ENCODE peak calls at places on chromosomes 11 and 22, in five cellular contexts. C is body of pancreas; O is CD8-positive, alpha-beta T cell; T is retinal pigment epithelial cell; L is fibroblast of lung. Q is an unnamed sample.

GRCh38 chr22:41478891-41479521 is 10.1 kb downstream of the ACO2 start:
- DNase-seq in C (no peak), T (no peak), O (no peak), L (peak), Q (peak)

GRCh38 chr11:109892321-109892794 is 200.8 kb upstream of the ZC3H12C start:
- DNase-seq in T (no peak), L (peak), O (no peak), C (no peak), Q (peak)

GRCh38 chr11:128462189-128462588 is 125.2 kb downstream of the ETS1 start:
- DNase-seq in T (no peak), L (no peak), O (no peak), C (no peak), Q (no peak)

GRCh38 chr11:103637250-103637649 is 399.2 kb upstream of the DDI1 start:
- DNase-seq in O (no peak), C (no peak), L (peak), T (no peak), Q (no peak)

GRCh38 chr11:24386551-24387404 is 110.1 kb upstream of the LUZP2 start:
- DNase-seq in C (no peak), L (peak), T (no peak), O (no peak), Q (peak)

GRCh38 chr22:19723165-19723989 is at the start of gene GP1BB:
- DNase-seq in C (peak), O (no peak), T (no peak), L (peak), Q (peak)

GRCh38 chr22:20260071-20260722 is 7.9 kb downstream of the RTN4R start:
- DNase-seq in C (no peak), L (no peak), T (no peak), O (no peak), Q (no peak)

GRCh38 chr22:39457546-39458442 is 982 bp downstream of the MGAT3 start:
- DNase-seq in C (no peak), T (no peak), L (no peak), O (no peak), Q (no peak)

GRCh38 chr11:11263238-11264030 is 89.6 kb downstream of the CSNK2A3 start:
- DNase-seq in O (no peak), T (no peak), C (peak), L (peak), Q (peak)

GRCh38 chr22:38638734-38639133 is 17.5 kb downstream of the FAM227A start:
- DNase-seq in L (peak), O (no peak), C (no peak), T (no peak), Q (no peak)

GRCh38 chr11:63417174-63417852 is 47.7 kb downstream of the SLC22A9 start:
- DNase-seq in L (no peak), O (no peak), T (no peak), C (no peak), Q (no peak)

GRCh38 chr22:20131593-20131855 is at the start of gene ZDHHC8:
- DNase-seq in T (no peak), O (no peak), C (peak), L (peak), Q (no peak)

GRCh38 chr11:102924851-102925380 is 30.6 kb downstream of the MMP13 start:
- DNase-seq in L (peak), T (no peak), O (no peak), C (no peak), Q (no peak)

GRCh38 chr11:1546536-1547466 is 25.3 kb downstream of the DUSP8 start:
- DNase-seq in O (no peak), C (peak), L (peak), T (no peak), Q (peak)

GRCh38 chr11:14248577-14248976 is 110.4 kb downstream of the RRAS2 start:
- DNase-seq in L (no peak), O (no peak), T (no peak), C (no peak), Q (no peak)
- TF ChIP-seq CTCF in L (no peak), O (no peak), T (peak), C (no peak), Q (peak)

DNA sequence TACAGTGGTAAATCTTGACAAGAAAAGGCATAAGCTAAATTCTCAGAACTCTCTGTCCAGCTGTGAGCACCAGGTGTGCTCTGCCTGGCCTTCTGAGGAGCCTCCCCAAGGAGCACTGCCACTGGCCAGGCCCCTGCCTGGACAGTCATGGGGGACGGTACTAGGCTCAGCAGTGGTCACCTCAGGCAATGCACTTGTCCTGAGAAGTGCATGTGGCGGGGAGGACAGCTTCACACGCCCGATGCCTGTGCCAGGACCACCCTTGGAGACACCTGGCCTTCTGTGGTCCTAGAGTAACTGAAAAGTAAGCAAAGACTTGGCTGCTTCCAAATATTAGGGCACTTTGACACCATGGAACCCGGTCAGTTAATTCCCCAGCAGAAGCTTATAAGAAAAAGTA is 28.6 kb upstream of the SCGB1A1 start:
- DNase-seq in T (no peak), O (no peak), L (no peak), C (no peak), Q (no peak)
- H3K4me3 ChIP-seq in T (no peak), O (no peak), L (no peak), C (no peak), Q (no peak)

GRCh38 chr11:120334894-120335462 is 1.2 kb upstream of the ARHGEF12 start:
- DNase-seq in C (peak), T (no peak), L (peak), O (peak), Q (peak)

GRCh38 chr11:120337133-120337895 is 1.1 kb downstream of the ARHGEF12 start:
- DNase-seq in L (peak), O (no peak), T (no peak), C (peak), Q (peak)

GRCh38 chr11:120336641-120337132 is 474 bp downstream of the ARHGEF12 start:
- DNase-seq in C (no peak), T (no peak), L (peak), O (no peak), Q (peak)

GRCh38 chr11:120335596-120335927 is 651 bp upstream of the ARHGEF12 start:
- DNase-seq in L (no peak), C (peak), O (peak), T (no peak), Q (peak)

DNA sequence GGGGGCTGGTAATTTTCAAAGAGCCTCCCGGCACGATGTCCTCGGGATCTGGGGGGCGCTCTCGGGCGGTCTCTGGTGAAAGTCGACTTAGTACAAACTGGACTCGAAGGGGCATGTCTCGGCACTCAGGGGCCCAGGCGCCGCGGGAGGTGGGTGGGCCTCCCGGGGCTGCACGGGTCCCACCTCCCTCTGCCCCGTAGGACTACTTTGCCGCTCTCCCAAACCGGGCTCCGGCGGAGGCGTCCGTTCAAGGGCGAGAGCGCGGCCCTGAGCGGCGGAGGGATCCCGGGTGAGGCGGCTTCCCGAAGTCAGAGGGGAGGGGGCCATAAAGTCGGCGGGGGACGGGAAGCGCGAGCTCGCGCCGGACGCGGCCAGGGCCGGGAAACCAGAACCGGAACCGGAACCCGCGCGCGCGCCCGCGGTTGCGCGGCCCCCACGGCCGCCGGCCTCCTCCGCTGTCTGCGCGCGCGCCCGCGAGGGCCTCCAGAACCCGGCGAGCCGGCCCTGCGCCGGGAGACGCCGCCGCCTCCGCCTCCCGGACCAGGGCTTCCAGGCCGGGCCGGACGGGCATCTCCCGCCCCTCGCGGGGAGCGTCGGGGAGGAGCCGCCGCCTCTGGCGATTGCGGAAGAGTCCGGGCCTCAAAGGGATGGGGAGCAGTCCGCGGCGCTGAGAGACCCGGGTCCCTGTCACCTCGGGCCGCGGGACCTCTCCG is at the start of gene ARHGEF12:
- DNase-seq in L (peak), C (peak), T (peak), O (peak), Q (peak)
- TF ChIP-seq CTCF in L (peak), C (no peak), T (peak), O (no peak), Q (peak)

GRCh38 chr11:105609341-105609781 is 512 bp upstream of the GRIA4 start:
- DNase-seq in C (peak), O (no peak), L (no peak), T (no peak), Q (peak)
- H3K4me3 ChIP-seq in C (no peak), O (no peak), L (no peak), T (peak), Q (peak)

DNA sequence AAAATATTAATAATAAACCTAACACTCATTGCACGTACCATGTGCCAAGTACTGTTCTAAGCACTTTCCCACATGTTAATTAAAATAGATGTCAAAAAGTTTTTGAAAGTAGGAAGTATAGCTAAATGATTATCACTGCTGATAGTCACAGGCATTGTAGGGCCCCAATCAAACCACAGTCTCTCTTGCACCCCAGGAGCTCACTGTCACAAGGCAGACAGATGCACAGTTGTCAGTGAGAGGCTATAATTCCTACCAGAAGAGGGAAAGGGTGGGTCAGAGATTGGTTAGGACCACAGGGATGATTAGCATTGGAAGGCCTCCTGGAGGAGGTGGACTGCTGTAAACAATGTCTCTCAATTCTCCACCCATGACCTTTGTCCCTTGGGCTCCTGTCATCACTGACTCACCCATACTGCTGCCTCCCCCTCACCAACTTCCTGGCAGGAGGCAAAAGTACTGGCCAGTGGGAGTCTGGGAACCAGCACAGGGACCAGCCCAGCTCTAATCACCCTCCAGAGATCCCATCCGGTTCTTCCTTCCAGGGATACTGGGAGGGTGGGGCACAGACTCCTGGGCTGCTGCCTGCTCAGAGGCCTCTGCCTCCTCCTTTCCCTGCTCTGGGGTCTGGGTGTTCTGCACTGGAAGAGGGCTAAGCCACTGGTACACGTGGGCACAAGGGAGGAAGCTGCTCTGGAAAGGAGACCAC is 1.1 kb upstream of the POLD4 start:
- DNase-seq in L (peak), C (peak), O (no peak), T (peak), Q (peak)
- TF ChIP-seq CTCF in L (no peak), C (no peak), O (no peak), T (peak), Q (peak)

DNA sequence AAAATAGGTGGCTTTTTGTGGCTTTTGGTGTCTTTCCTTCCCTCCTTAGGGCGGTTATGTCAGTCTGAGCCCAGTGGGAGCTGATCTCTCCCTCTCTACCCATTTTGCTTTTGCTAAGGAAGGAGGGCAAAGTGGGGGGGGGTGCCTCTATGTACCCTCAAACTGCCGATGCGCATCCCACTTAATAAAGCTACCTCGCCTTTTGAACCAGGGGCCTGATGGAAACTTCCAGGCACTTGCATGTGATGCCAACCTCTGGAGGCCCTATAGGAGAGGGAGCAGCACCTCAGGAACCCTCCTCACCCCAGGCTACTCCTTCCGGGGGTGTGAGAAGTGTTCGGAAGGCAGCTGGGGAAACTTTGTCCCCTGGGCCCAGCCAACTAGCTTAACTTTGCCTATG is 97.0 kb upstream of the HSD17B12 start:
- DNase-seq in T (no peak), L (no peak), O (no peak), C (no peak), Q (no peak)
- H3K4me3 ChIP-seq in T (no peak), L (no peak), O (no peak), C (no peak), Q (no peak)

GRCh38 chr11:61718613-61719302 is 33.7 kb upstream of the MYRF start:
- DNase-seq in L (peak), O (no peak), C (no peak), T (no peak), Q (peak)
- TF ChIP-seq CTCF in L (no peak), O (no peak), C (no peak), T (no peak), Q (no peak)

GRCh38 chr22:25070870-25071465 is 118.5 kb downstream of the KIAA1671 start:
- DNase-seq in T (no peak), C (no peak), L (peak), O (no peak), Q (no peak)
- H3K4me3 ChIP-seq in T (no peak), C (no peak), L (no peak), O (no peak), Q (no peak)